ENCODE peak calls at places on chromosomes 16 and 17, in eight cellular contexts. L, M, G, T, P, K, W and I are unnamed samples.

GRCh38 chr17:82244413-82245140 is 15.7 kb downstream of the SLC16A3 start:
- DNase-seq in L (no peak), M (no peak), G (peak; percentile 55), T (no peak), P (no peak), K (peak; percentile 34), W (peak; percentile 54), I (no peak)

GRCh38 chr16:3509470-3509928 is 8.7 kb downstream of the CLUAP1 start:
- DNase-seq in L (no peak), M (no peak), G (no peak), T (no peak), P (peak; percentile 62), K (peak; percentile 63), W (peak; percentile 22), I (no peak)

GRCh38 chr17:15287533-15288267 is 22.6 kb upstream of the PMP22 start:
- DNase-seq in L (no peak), M (no peak), G (peak; percentile 41), T (no peak), P (no peak), K (no peak), W (no peak), I (no peak)

GRCh38 chr16:72934661-72935403 is 113.1 kb downstream of the ZFHX3 start:
- DNase-seq in L (no peak), M (no peak), G (peak; percentile 91), T (no peak), P (no peak), K (no peak), W (peak; percentile 28), I (no peak)

GRCh38 chr17:82531431-82531881 is 11.9 kb downstream of the FOXK2 start:
- DNase-seq in L (no peak), M (no peak), G (peak; percentile 73), T (no peak), P (no peak), K (no peak), W (peak; percentile 78), I (no peak)

GRCh38 chr16:87017388-87018012 is 299.7 kb downstream of the C16orf95 start:
- DNase-seq in L (peak; percentile 95), M (peak; percentile 11), G (peak; percentile 85), T (peak; percentile 56), P (no peak), K (no peak), W (peak; percentile 91), I (peak; percentile 29)

GRCh38 chr16:31298340-31298739 is 38.6 kb downstream of the ITGAM start:
- DNase-seq in L (no peak), M (no peak), G (no peak), T (no peak), P (no peak), K (no peak), W (no peak), I (no peak)

GRCh38 chr17:951388-952132 is 28.0 kb downstream of the NXN start:
- DNase-seq in L (peak; percentile 76), M (peak; percentile 43), G (peak; percentile 76), T (peak; percentile 90), P (peak; percentile 28), K (peak; percentile 40), W (peak; percentile 92), I (no peak)

GRCh38 chr17:73933164-73933766 is 270.2 kb upstream of the RPL38 start:
- DNase-seq in L (no peak), M (no peak), G (no peak), T (no peak), P (no peak), K (no peak), W (no peak), I (no peak)

GRCh38 chr17:73071387-73071999 is 21.0 kb downstream of the SLC39A11 start:
- DNase-seq in L (no peak), M (no peak), G (peak; percentile 60), T (no peak), P (no peak), K (no peak), W (no peak), I (peak; percentile 36)

GRCh38 chr17:73390851-73391250 is 79.0 kb upstream of the CDC42EP4 start:
- DNase-seq in L (no peak), M (no peak), G (no peak), T (no peak), P (no peak), K (no peak), W (no peak), I (no peak)

GRCh38 chr17:82117139-82118090 is 19.4 kb upstream of the FASN start:
- DNase-seq in L (no peak), M (no peak), G (no peak), T (no peak), P (no peak), K (no peak), W (no peak), I (no peak)

GRCh38 chr16:87602821-87603683 is 744 bp downstream of the JPH3 start:
- DNase-seq in L (no peak), M (peak; percentile 42), G (no peak), T (no peak), P (no peak), K (no peak), W (no peak), I (no peak)

GRCh38 chr16:72985148-72985882 is 62.6 kb downstream of the ZFHX3 start:
- DNase-seq in L (no peak), M (no peak), G (peak; percentile 81), T (no peak), P (no peak), K (no peak), W (peak; percentile 68), I (peak; percentile 63)

GRCh38 chr16:4015275-4015990 is 100.8 kb downstream of the ADCY9 start:
- DNase-seq in L (no peak), M (no peak), G (no peak), T (peak; percentile 19), P (peak; percentile 67), K (no peak), W (no peak), I (no peak)

GRCh38 chr17:18258356-18259038 is at the start of gene FLII:
- DNase-seq in L (no peak), M (peak; percentile 50), G (peak; percentile 43), T (peak; percentile 64), P (peak; percentile 80), K (peak; percentile 71), W (no peak), I (no peak)

GRCh38 chr17:46190763-46191162 is 2.5 kb downstream of the KANSL1 start:
- DNase-seq in L (no peak), M (no peak), G (peak; percentile 35), T (no peak), P (no peak), K (no peak), W (no peak), I (no peak)

GRCh38 chr17:60164697-60165096 is 14.9 kb downstream of the CA4 start:
- DNase-seq in L (no peak), M (no peak), G (no peak), T (peak; percentile 4), P (no peak), K (no peak), W (no peak), I (no peak)
- TF ChIP-seq CTCF in L (no peak), M (no peak), G (no peak), T (no peak), P (no peak), K (no peak), W (no peak), I (no peak)

DNA sequence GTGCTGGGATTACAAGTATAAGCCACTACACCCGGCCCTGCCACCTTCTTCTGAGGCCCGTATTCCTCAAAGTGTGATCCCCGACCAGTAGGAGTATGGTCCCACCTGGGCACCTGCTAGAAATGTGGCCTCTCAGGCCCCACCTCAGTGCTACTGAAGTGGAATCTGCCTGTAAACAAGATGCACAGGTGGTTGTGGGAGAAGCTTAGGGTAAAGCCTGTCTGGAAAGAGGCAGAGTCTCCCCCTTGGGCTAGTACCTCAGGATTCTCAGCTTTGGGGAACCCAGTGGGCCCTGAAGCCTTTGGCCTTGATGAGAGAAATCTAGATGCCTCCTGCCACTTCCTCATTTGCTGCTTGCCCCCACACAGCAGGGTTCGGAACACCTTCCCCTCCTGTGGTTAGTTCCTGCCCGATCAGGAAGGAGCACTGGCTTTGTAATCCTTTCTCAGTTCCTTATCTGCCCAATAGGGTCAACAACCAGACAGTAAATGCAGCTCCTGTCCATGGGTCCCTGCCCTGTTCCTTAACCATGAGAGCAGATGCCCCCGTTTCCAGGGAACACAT is 25.2 kb downstream of the TK2 start:
- DNase-seq in L (no peak), M (no peak), G (no peak), T (no peak), P (no peak), K (peak; percentile 70), W (no peak), I (no peak)
- TF ChIP-seq CTCF in L (no peak), M (no peak), G (no peak), T (no peak), P (no peak), K (no peak), W (no peak), I (no peak)

GRCh38 chr16:56279132-56279531 is 87.8 kb downstream of the GNAO1 start:
- DNase-seq in L (no peak), M (no peak), G (no peak), T (no peak), P (peak; percentile 38), K (peak; percentile 35), W (no peak), I (no peak)

GRCh38 chr16:56278196-56278855 is 87.0 kb downstream of the GNAO1 start:
- DNase-seq in L (no peak), M (no peak), G (no peak), T (no peak), P (no peak), K (no peak), W (no peak), I (no peak)

GRCh38 chr16:56275801-56276200 is 84.5 kb downstream of the GNAO1 start:
- DNase-seq in L (no peak), M (no peak), G (no peak), T (no peak), P (no peak), K (no peak), W (no peak), I (no peak)

GRCh38 chr16:56275076-56275475 is 83.8 kb downstream of the GNAO1 start:
- DNase-seq in L (no peak), M (no peak), G (no peak), T (no peak), P (no peak), K (no peak), W (no peak), I (no peak)

DNA sequence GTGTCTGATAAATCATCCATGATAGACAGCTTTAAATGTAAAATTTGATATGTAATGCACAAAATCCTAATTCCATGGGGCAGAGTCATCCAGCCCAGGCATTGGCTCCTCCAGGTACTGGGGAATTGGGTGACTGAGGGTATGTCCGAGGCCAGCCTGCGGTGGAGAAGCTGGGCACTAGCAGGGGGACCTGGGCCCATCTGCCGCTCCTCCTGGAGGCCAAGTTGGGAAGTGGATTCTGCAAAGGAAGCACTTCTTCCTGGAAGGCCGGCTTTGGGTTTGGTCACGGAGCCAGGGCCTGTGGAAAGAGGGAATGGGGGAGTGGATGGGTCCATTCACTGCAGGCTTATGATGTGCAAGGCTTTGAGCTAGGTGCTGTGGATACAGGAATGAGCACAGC is 85.8 kb downstream of the GNAO1 start:
- DNase-seq in L (no peak), M (peak; percentile 66), G (no peak), T (peak; percentile 9), P (no peak), K (no peak), W (no peak), I (no peak)
- TF ChIP-seq CTCF in L (peak; percentile 25), M (peak; percentile 53), G (no peak), T (no peak), P (no peak), K (no peak), W (peak; percentile 32), I (no peak)

DNA sequence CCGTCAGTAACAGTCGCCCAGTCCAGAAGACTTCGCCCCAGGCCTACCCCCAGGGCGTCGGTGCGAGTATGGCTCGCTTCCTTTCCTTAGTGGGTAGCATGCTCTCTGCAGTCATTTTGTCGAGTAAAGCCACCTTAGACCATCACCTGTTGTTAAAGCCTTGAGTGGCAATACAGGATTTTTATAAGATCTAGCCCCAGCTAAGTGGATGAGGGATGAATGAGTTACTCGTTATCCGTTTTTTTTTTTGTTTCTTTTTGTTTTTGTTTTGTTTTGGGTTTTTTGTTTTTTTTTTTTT is 322 bp upstream of the KLHL11 start:
- DNase-seq in L (no peak), M (no peak), G (no peak), T (no peak), P (no peak), K (no peak), W (no peak), I (no peak)
- TF ChIP-seq CTCF in L (no peak), M (no peak), G (no peak), T (no peak), P (no peak), K (no peak), W (no peak), I (no peak)